ENCODE peak calls at places on chromosomes 2 and 18, in nine cellular contexts. C, R, E, J, L, K, X, Z and V are unnamed samples.
A peak's percentile ranks its signal among the peaks of the same experiment; 100 is the strongest.

GRCh38 chr2:227402959-227403358 is 15.2 kb upstream of the SCYGR1 start:
- DNase-seq in X (no peak), C (no peak), K (no peak), L (peak; percentile 55), J (no peak), Z (no peak), E (no peak), R (no peak), V (no peak)

GRCh38 chr18:9701604-9702324 is 6.3 kb upstream of the RAB31 start:
- DNase-seq in L (no peak), J (no peak), K (no peak), R (no peak), Z (no peak), E (no peak), X (no peak), C (no peak), V (no peak)

GRCh38 chr2:176082885-176083731 is 654 bp downstream of the EVX2 start:
- DNase-seq in J (no peak), X (no peak), C (no peak), K (peak; percentile 16), Z (peak; percentile 55), L (no peak), R (no peak), E (peak; percentile 80), V (peak; percentile 27)

GRCh38 chr2:200005675-200006074 is 50.3 kb downstream of the MAIP1 start:
- DNase-seq in R (no peak), L (no peak), E (no peak), X (no peak), C (no peak), J (no peak), Z (no peak), K (no peak), V (no peak)

GRCh38 chr2:168354499-168354898 is 101.6 kb upstream of the CERS6 start:
- DNase-seq in K (no peak), R (no peak), C (no peak), J (no peak), E (no peak), Z (no peak), X (no peak), L (no peak), V (no peak)

GRCh38 chr18:10519366-10519765 is 6.5 kb upstream of the NAPG start:
- DNase-seq in Z (no peak), C (peak; percentile 63), J (no peak), X (no peak), L (peak; percentile 32), R (no peak), E (no peak), K (no peak), V (no peak)

GRCh38 chr18:11850821-11851155 is 425 bp upstream of the CHMP1B start:
- DNase-seq in E (no peak), K (no peak), X (no peak), J (no peak), R (no peak), Z (no peak), C (peak; percentile 80), L (peak; percentile 88), V (no peak)

GRCh38 chr18:64207818-64208217 is 58.9 kb upstream of the LINC00305 start:
- DNase-seq in R (no peak), Z (no peak), C (no peak), E (no peak), X (no peak), K (no peak), L (no peak), J (no peak), V (no peak)

GRCh38 chr2:225889452-225889851 is 489.9 kb downstream of the NYAP2 start:
- DNase-seq in L (peak; percentile 91), R (peak; percentile 65), X (no peak), K (peak; percentile 30), C (peak; percentile 94), Z (no peak), J (peak; percentile 45), E (no peak), V (peak; percentile 9)

GRCh38 chr2:188399159-188399558 is 107.5 kb downstream of the GULP1 start:
- DNase-seq in Z (no peak), X (no peak), J (no peak), R (no peak), K (no peak), E (peak; percentile 74), C (no peak), L (peak; percentile 55), V (no peak)

GRCh38 chr2:6923319-6923718 is 6.1 kb downstream of the RNF144A start:
- DNase-seq in Z (no peak), K (no peak), X (no peak), L (peak; percentile 39), J (no peak), R (no peak), C (no peak), E (no peak), V (no peak)

GRCh38 chr2:120871881-120872620 is 136.4 kb downstream of the GLI2 start:
- DNase-seq in Z (no peak), E (no peak), K (no peak), R (no peak), J (no peak), L (no peak), C (no peak), X (no peak), V (no peak)

GRCh38 chr2:25294573-25295462 is 46.9 kb downstream of the DNMT3A start:
- DNase-seq in K (peak; percentile 81), Z (no peak), L (peak; percentile 35), X (peak; percentile 80), E (no peak), J (peak; percentile 88), R (no peak), C (peak; percentile 16), V (peak; percentile 64)

GRCh38 chr2:73920577-73921545 is 5.8 kb upstream of the DGUOK start:
- DNase-seq in C (no peak), R (no peak), E (peak; percentile 92), X (no peak), K (peak; percentile 43), Z (peak; percentile 67), J (peak; percentile 49), L (no peak), V (peak; percentile 68)

GRCh38 chr2:213923543-213923942 is 487.3 kb upstream of the VWC2L start:
- DNase-seq in J (no peak), E (peak; percentile 52), K (no peak), X (no peak), Z (no peak), L (no peak), C (no peak), R (no peak), V (no peak)

GRCh38 chr2:239035361-239035814 is 187.5 kb downstream of the TWIST2 start:
- DNase-seq in Z (peak; percentile 82), K (peak; percentile 58), L (peak; percentile 6), X (no peak), J (peak; percentile 35), R (no peak), C (no peak), E (peak; percentile 90), V (peak; percentile 72)

GRCh38 chr2:16217271-16217670 is 276.9 kb downstream of the MYCN start:
- DNase-seq in Z (no peak), K (no peak), X (no peak), C (no peak), E (no peak), L (no peak), R (no peak), J (no peak), V (no peak)

GRCh38 chr2:16219292-16219975 is 279.1 kb downstream of the MYCN start:
- DNase-seq in Z (no peak), L (no peak), R (no peak), E (no peak), X (no peak), J (no peak), C (no peak), K (no peak), V (no peak)

GRCh38 chr2:16218161-16218560 is 277.8 kb downstream of the MYCN start:
- DNase-seq in J (no peak), C (no peak), E (no peak), L (no peak), X (no peak), Z (no peak), R (no peak), K (no peak), V (no peak)

GRCh38 chr2:16216555-16216938 is 276.2 kb downstream of the MYCN start:
- DNase-seq in Z (no peak), E (no peak), R (no peak), C (no peak), X (no peak), J (no peak), L (no peak), K (no peak), V (no peak)

DNA sequence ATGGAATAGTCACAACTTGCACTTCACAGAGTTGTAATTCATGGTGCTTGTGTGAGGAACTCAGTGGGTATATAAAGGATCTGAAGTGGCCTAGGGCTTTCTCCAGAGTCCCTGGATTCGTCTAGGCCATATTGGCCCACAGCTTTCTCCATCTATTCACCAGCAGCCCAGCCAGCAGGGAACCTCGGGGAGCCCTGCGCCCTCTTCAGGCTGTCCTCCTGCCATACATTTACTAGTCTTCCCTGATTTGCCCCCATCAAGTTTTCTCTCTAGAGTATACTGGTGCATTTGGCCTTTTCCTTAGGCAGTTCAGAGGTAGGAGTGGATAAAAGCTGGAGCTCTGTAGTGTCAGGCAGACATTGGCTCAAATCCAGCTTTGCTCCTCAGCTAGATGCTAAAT is 278.3 kb downstream of the MYCN start:
- DNase-seq in L (no peak), J (peak; percentile 4), E (peak; percentile 88), R (no peak), C (no peak), Z (peak; percentile 34), K (peak; percentile 60), X (no peak), V (peak; percentile 50)
- TF ChIP-seq CTCF in L (no peak), J (peak; percentile 71), E (peak; percentile 85), R (peak; percentile 62), C (no peak), Z (peak; percentile 48), K (peak; percentile 38), X (no peak), V (peak; percentile 23)

DNA sequence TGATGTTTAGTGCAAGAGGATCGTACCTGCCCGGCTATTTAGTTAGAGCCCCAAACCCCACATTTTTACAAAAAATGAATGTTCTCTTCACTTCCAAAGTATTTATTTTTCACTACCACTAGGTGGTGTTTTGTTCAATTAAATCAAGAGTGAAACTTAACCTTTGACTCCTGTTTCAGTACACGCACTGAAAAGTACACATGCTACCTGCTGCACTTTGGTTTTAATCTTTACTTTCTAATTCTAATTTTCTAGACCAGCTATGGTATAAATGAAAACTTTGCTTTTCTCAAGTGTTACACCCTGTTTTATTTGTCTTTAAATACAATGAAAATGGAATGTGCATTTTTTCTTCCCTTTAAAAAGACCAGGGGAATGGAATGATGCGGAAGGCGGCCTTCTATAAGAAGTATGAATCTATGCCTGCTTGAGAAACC is 31.4 kb upstream of the CHN1 start:
- DNase-seq in R (no peak), Z (no peak), K (no peak), X (no peak), E (no peak), J (peak; percentile 52), L (peak; percentile 47), C (peak; percentile 25), V (no peak)
- TF ChIP-seq CTCF in R (peak; percentile 18), Z (peak; percentile 47), K (peak; percentile 48), X (peak; percentile 46), E (peak; percentile 75), J (peak; percentile 75), L (peak; percentile 53), C (peak; percentile 59), V (peak; percentile 81)

GRCh38 chr2:45797451-45798230 is 146.2 kb downstream of the PRKCE start:
- DNase-seq in E (no peak), K (no peak), J (no peak), L (no peak), Z (no peak), X (no peak), C (peak; percentile 47), R (no peak), V (no peak)
- TF ChIP-seq CTCF in E (no peak), K (no peak), J (no peak), L (no peak), Z (no peak), X (no peak), C (no peak), R (no peak), V (no peak)

GRCh38 chr18:32930695-32931301 is 158.0 kb upstream of the KLHL14 start:
- DNase-seq in Z (no peak), E (no peak), X (no peak), C (peak; percentile 46), R (peak; percentile 14), L (peak; percentile 65), K (no peak), J (peak; percentile 71), V (no peak)
- TF ChIP-seq CTCF in Z (peak; percentile 78), E (peak; percentile 86), X (no peak), C (peak; percentile 67), R (peak; percentile 44), L (peak; percentile 83), K (peak; percentile 31), J (peak; percentile 74), V (peak; percentile 91)